ENCODE peak calls at places on chromosomes 11 and 22, in eight cellular contexts. Z is hepatic stellate cell; W is fibroblast of gingiva; G is HFFc6; C is activated CD4-positive, alpha-beta T cell treated with anti-CD3 and anti-CD28 coated beads for 36 hours; F is kidney; S is stromal cell of bone marrow; L is NB4. J is an unnamed sample.
A peak's percentile ranks its signal among the peaks of the same experiment; 100 is the strongest.

GRCh38 chr11:121137005-121137404 is 36.0 kb downstream of the TECTA start:
- DNase-seq in W (no peak), F (no peak), L (no peak), S (no peak), C (no peak), G (no peak), Z (no peak), J (no peak)

GRCh38 chr22:41501209-41501608 is 32.3 kb downstream of the ACO2 start:
- DNase-seq in L (peak; percentile 48), F (no peak), W (no peak), S (no peak), C (peak; percentile 45), Z (no peak), G (no peak), J (peak; percentile 46)

GRCh38 chr11:1650918-1651262 is 21.3 kb downstream of the KRTAP5-5 start:
- DNase-seq in C (no peak), F (peak; percentile 21), L (no peak), W (no peak), Z (no peak), G (no peak), S (no peak), J (no peak)

GRCh38 chr11:124233376-124233775 is 7.5 kb upstream of the OR8G1 start:
- DNase-seq in L (no peak), W (no peak), Z (no peak), G (no peak), C (no peak), F (no peak), S (no peak), J (no peak)

GRCh38 chr22:21612858-21613257 is 17.0 kb downstream of the YDJC start:
- DNase-seq in C (no peak), Z (no peak), F (no peak), L (no peak), G (no peak), W (no peak), S (no peak), J (no peak)

GRCh38 chr11:134654161-134654915 is 242.3 kb upstream of the B3GAT1 start:
- DNase-seq in C (peak; percentile 79), S (no peak), W (no peak), F (peak; percentile 37), Z (no peak), G (no peak), L (no peak), J (no peak)

GRCh38 chr11:24755260-24755839 is 258.5 kb downstream of the LUZP2 start:
- DNase-seq in F (no peak), Z (no peak), W (no peak), S (no peak), G (no peak), C (no peak), L (no peak), J (no peak)

GRCh38 chr22:24159650-24160049 is 21.6 kb upstream of the SUSD2 start:
- DNase-seq in C (no peak), S (no peak), W (no peak), F (no peak), G (no peak), L (peak; percentile 36), Z (no peak), J (no peak)

GRCh38 chr22:21076907-21077625 is 31.3 kb downstream of the LRRC74B start:
- DNase-seq in W (no peak), Z (no peak), S (no peak), F (no peak), C (no peak), G (no peak), L (no peak), J (no peak)

GRCh38 chr11:126317681-126318641 is 14.1 kb downstream of the DCPS start:
- DNase-seq in F (peak; percentile 90), L (peak; percentile 85), C (peak; percentile 57), S (peak; percentile 55), W (peak; percentile 91), G (peak; percentile 61), Z (peak; percentile 62), J (no peak)

GRCh38 chr11:2834893-2835767 is 50.4 kb downstream of the CDKN1C start:
- DNase-seq in C (no peak), L (no peak), W (no peak), Z (no peak), S (no peak), F (peak; percentile 59), G (no peak), J (no peak)

GRCh38 chr11:100672483-100673038 is 14.5 kb upstream of the ARHGAP42 start:
- DNase-seq in W (no peak), L (no peak), S (no peak), Z (no peak), C (no peak), F (no peak), G (no peak), J (no peak)

GRCh38 chr11:41394562-41395160 is 64.8 kb downstream of the LRRC4C start:
- DNase-seq in Z (no peak), W (no peak), L (no peak), F (no peak), C (no peak), S (no peak), G (no peak), J (no peak)

GRCh38 chr22:47275479-47276218 is 513.2 kb downstream of the TBC1D22A start:
- DNase-seq in S (no peak), C (no peak), L (peak; percentile 19), Z (no peak), W (peak; percentile 38), F (no peak), G (no peak), J (no peak)

GRCh38 chr22:39731481-39731880 is 160.9 kb downstream of the CACNA1I start:
- DNase-seq in F (no peak), C (no peak), W (no peak), Z (no peak), L (no peak), G (no peak), S (no peak), J (no peak)

GRCh38 chr22:48346911-48347310 is 1480.8 kb downstream of the BRD1 start:
- DNase-seq in W (no peak), L (no peak), F (peak; percentile 61), S (no peak), G (no peak), Z (no peak), C (no peak), J (no peak)

GRCh38 chr11:79419120-79419519 is 21.7 kb downstream of the TENM4 start:
- DNase-seq in F (no peak), L (no peak), Z (peak; percentile 24), S (no peak), G (peak; percentile 86), C (no peak), W (no peak), J (no peak)

GRCh38 chr11:95459268-95460040 is 228.5 kb upstream of the SESN3 start:
- DNase-seq in L (no peak), W (peak; percentile 34), Z (no peak), G (no peak), C (no peak), F (no peak), S (no peak), J (no peak)

GRCh38 chr11:15793032-15793996 is 563.0 kb downstream of the SOX6 start:
- DNase-seq in W (peak; percentile 15), L (no peak), S (peak; percentile 86), F (no peak), Z (peak; percentile 26), G (peak; percentile 70), C (no peak), J (no peak)

GRCh38 chr22:31943206-31943975 is 944 bp upstream of the YWHAH start:
- DNase-seq in Z (no peak), L (no peak), G (no peak), S (no peak), F (no peak), W (no peak), C (no peak), J (no peak)

GRCh38 chr22:30460147-30460546 is 11.7 kb downstream of the SEC14L3 start:
- DNase-seq in Z (no peak), W (no peak), S (no peak), C (no peak), F (no peak), G (no peak), L (no peak), J (no peak)

GRCh38 chr22:46726066-46726985 is 11.7 kb downstream of the CERK start:
- DNase-seq in S (no peak), Z (no peak), G (no peak), F (no peak), W (peak; percentile 76), C (no peak), L (no peak), J (no peak)

GRCh38 chr11:76147106-76147735 is 59.1 kb downstream of the WNT11 start:
- DNase-seq in S (no peak), W (no peak), L (no peak), C (no peak), G (no peak), Z (no peak), F (no peak), J (no peak)

GRCh38 chr22:40363059-40363458 is 7.3 kb upstream of the SGSM3 start:
- DNase-seq in C (no peak), Z (peak; percentile 37), S (no peak), L (no peak), W (no peak), F (no peak), G (peak; percentile 62), J (no peak)

GRCh38 chr22:36585841-36586240 is 56.9 kb upstream of the EIF3D start:
- DNase-seq in C (no peak), L (no peak), S (no peak), G (peak; percentile 6), Z (no peak), W (no peak), F (peak; percentile 22), J (no peak)

GRCh38 chr22:22681221-22681739 is 36.9 kb downstream of the GGTLC2 start:
- DNase-seq in L (no peak), S (no peak), C (no peak), W (peak; percentile 28), G (no peak), Z (no peak), F (no peak), J (no peak)

GRCh38 chr11:7417328-7417727 is 68.0 kb upstream of the OLFML1 start:
- DNase-seq in Z (no peak), W (no peak), C (no peak), S (no peak), G (no peak), L (no peak), F (no peak), J (no peak)

GRCh38 chr22:40485813-40486610 is 115.6 kb downstream of the SGSM3 start:
- DNase-seq in G (no peak), Z (no peak), L (no peak), W (peak; percentile 53), F (no peak), C (no peak), S (no peak), J (no peak)

GRCh38 chr11:10876168-10876567 is 18.3 kb upstream of the ZBED5 start:
- DNase-seq in Z (no peak), C (no peak), G (peak; percentile 42), L (no peak), S (no peak), W (peak; percentile 35), F (no peak), J (no peak)

GRCh38 chr11:18046116-18046777 is at the start of gene TPH1:
- DNase-seq in W (no peak), G (peak; percentile 8), F (peak; percentile 73), S (peak; percentile 3), C (peak; percentile 14), L (no peak), Z (peak; percentile 5), J (no peak)

GRCh38 chr11:81497202-81497804 is 1236.4 kb downstream of the FAM181B start:
- DNase-seq in F (no peak), G (peak; percentile 16), S (peak; percentile 9), W (no peak), L (peak; percentile 61), Z (peak; percentile 2), C (peak; percentile 24), J (peak; percentile 66)

GRCh38 chr11:113991170-113991569 is 16.3 kb downstream of the HTR3A start:
- DNase-seq in L (peak; percentile 53), C (peak; percentile 39), F (no peak), Z (peak; percentile 26), W (no peak), S (peak; percentile 5), G (peak; percentile 6), J (peak; percentile 50)

GRCh38 chr11:114057147-114057546 is 2.4 kb upstream of the ZBTB16 start:
- DNase-seq in Z (no peak), S (no peak), L (no peak), C (no peak), G (no peak), W (no peak), F (no peak), J (no peak)

GRCh38 chr11:6563121-6563619 is 40.2 kb downstream of the RRP8 start:
- DNase-seq in G (no peak), L (no peak), Z (no peak), F (no peak), W (no peak), C (no peak), S (no peak), J (no peak)

J was measured in RPMI8226.